ENCODE peak calls at places on chromosomes 4 and X, in four cellular contexts. Y, A, B and L are unnamed samples.
A peak's percentile ranks its signal among the peaks of the same experiment; 100 is the strongest.

GRCh38 chr4:154049457-154050181 is 260.7 kb upstream of the SFRP2 start:
- DNase-seq in Y (peak; percentile 80), A (no peak), B (peak; percentile 73), L (peak; percentile 2)

GRCh38 chr4:54213812-54214211 is 15.3 kb upstream of the PDGFRA start:
- DNase-seq in A (no peak), Y (peak; percentile 79), B (no peak), L (no peak)

GRCh38 chr4:105455182-105455581 is 18.7 kb downstream of the PPA2 start:
- DNase-seq in B (no peak), A (no peak), Y (no peak), L (no peak)

GRCh38 chrX:24231169-24231568 is 81.6 kb downstream of the ZFX start:
- DNase-seq in B (peak; percentile 79), A (no peak), Y (peak; percentile 87), L (peak; percentile 38)

GRCh38 chrX:19179389-19179788 is 57.1 kb upstream of the ADGRG2 start:
- DNase-seq in B (no peak), Y (no peak), A (no peak), L (no peak)

GRCh38 chrX:29299689-29300088 is 712.4 kb downstream of the IL1RAPL1 start:
- DNase-seq in A (no peak), B (no peak), Y (peak; percentile 13), L (no peak)

GRCh38 chr4:12179264-12179616 is 750.5 kb upstream of the HS3ST1 start:
- DNase-seq in A (peak; percentile 17), B (no peak), Y (no peak), L (no peak)

GRCh38 chr4:48139688-48140087 is 5.6 kb upstream of the TXK start:
- DNase-seq in Y (no peak), A (no peak), B (no peak), L (no peak)

GRCh38 chr4:686371-687040 is 2.4 kb downstream of the SLC49A3 start:
- DNase-seq in A (no peak), B (no peak), Y (no peak), L (no peak)

GRCh38 chrX:11447418-11447817 is 154.2 kb downstream of the AMELX start:
- DNase-seq in B (no peak), A (no peak), Y (no peak), L (no peak)

GRCh38 chr4:147160908-147161513 is 215.3 kb upstream of the TTC29 start:
- DNase-seq in Y (peak; percentile 83), A (no peak), B (no peak), L (peak; percentile 19)

GRCh38 chr4:138164218-138164617 is 77.9 kb downstream of the SLC7A11 start:
- DNase-seq in A (no peak), Y (no peak), B (no peak), L (no peak)

GRCh38 chrX:78455901-78456300 is 128.5 kb upstream of the CYSLTR1 start:
- DNase-seq in A (no peak), Y (peak; percentile 55), B (no peak), L (no peak)

GRCh38 chr4:137471461-137471860 is 60.8 kb downstream of the PCDH18 start:
- DNase-seq in B (no peak), Y (peak; percentile 25), A (no peak), L (no peak)

GRCh38 chrX:74535211-74535621 is 79.2 kb downstream of the RLIM start:
- DNase-seq in A (no peak), Y (peak; percentile 63), B (peak; percentile 14), L (no peak)

GRCh38 chrX:49172280-49172780 is 632 bp downstream of the PLP2 start:
- DNase-seq in Y (peak; percentile 62), A (peak; percentile 67), B (no peak), L (no peak)
- H3K4me3 ChIP-seq in Y (peak overlapping the region; percentile 75), A (peak overlapping the region; percentile 75), B (peak overlapping the region; percentile 68), L (peak overlapping the region; percentile 66)

GRCh38 chr4:109728385-109728784 is 1.5 kb downstream of the PLA2G12A start:
- DNase-seq in Y (no peak), A (no peak), B (no peak), L (no peak)
- H3K4me3 ChIP-seq in Y (no peak overlapping the region), A (peak overlapping the region; percentile 85), B (peak overlapping the region; percentile 78), L (peak overlapping the region; percentile 89)

DNA sequence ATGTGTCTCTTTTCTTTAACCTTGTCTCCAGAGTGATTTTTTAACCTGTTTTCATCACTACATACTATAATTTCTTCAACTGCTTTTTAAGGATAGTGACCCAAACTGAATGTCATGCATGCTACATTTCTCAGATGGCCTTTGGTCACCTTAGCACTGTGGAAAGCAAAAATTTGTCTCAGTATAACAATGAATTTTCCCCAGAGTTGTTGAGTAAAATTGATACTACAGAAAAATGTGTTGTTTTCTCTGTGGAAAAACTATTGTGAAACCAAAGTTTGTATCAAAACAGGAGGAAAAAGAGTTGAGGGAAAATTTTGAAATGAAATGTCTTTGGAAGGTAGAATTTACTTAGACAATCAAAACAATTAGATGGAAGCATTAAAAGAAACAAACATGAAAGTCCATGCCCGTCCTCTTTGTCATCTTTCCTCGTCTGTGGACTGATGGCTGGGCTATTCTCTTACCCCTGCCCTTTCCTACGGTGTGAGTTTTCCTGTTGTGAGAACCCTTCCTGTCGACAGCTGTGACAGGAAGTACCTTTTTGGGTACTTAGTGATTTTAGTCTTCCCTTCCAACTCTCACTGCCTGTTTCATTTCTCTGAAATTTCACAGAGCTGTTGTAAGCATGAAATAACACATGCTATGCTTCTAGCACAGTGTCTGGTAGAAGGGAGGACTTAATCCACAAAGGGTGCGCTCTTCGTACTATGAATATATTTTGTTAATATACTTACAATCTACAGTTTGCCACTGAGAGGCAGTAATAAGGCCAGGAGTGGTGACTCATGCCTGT is 50.8 kb downstream of the LRP2BP start:
- DNase-seq in Y (peak; percentile 35), A (no peak), B (no peak), L (no peak)
- H3K4me3 ChIP-seq in Y (no peak overlapping the region), A (no peak overlapping the region), B (no peak overlapping the region), L (no peak overlapping the region)

GRCh38 chr4:121072080-121072835 is at the start of gene NDNF:
- DNase-seq in Y (peak; percentile 31), B (no peak), A (peak; percentile 46), L (no peak)
- H3K4me3 ChIP-seq in Y (peak within 1 kb of the TSS; percentile 48), B (peak within 1 kb of the TSS; percentile 59), A (peak within 1 kb of the TSS; percentile 80), L (peak within 1 kb of the TSS; percentile 57)

GRCh38 chr4:16977081-16977480 is 78.6 kb upstream of the LDB2 start:
- DNase-seq in A (no peak), Y (no peak), B (no peak), L (no peak)
- H3K4me3 ChIP-seq in A (no peak overlapping the region), Y (no peak overlapping the region), B (no peak overlapping the region), L (no peak overlapping the region)

DNA sequence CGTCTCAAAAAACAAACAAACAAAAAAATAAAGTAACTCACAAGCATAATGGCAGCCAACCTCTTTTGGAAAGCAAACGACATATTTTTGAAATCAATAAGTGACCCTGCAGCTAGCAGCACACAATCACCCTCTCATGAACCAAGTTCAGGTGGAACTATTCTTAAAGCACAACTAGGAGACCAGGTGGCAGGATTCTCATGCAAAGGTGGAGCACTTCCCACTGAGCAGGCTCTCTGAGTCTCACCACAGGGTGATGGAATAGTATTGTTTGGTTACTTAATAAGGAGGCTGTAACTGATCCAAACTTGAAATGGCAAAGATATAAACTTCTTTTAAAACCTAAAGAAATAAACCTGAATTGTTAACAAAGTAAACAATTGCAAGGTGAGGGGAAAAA is 1293.1 kb downstream of the PCDH19 start:
- DNase-seq in Y (no peak), A (no peak), B (no peak), L (no peak)
- H3K4me3 ChIP-seq in Y (no peak overlapping the region), A (no peak overlapping the region), B (no peak overlapping the region), L (no peak overlapping the region)

GRCh38 chrX:137568741-137569469 is 3.0 kb downstream of the ZIC3 start:
- DNase-seq in A (no peak), B (no peak), Y (no peak), L (no peak)
- H3K4me3 ChIP-seq in A (no peak overlapping the region), B (no peak overlapping the region), Y (no peak overlapping the region), L (no peak overlapping the region)

GRCh38 chrX:125826774-125827451 is 339.2 kb downstream of the DCAF12L2 start:
- DNase-seq in A (no peak), Y (no peak), B (no peak), L (no peak)
- H3K4me3 ChIP-seq in A (no peak overlapping the region), Y (no peak overlapping the region), B (no peak overlapping the region), L (no peak overlapping the region)

GRCh38 chr4:17324431-17324830 is 187.5 kb downstream of the QDPR start:
- DNase-seq in A (no peak), Y (peak; percentile 69), B (peak; percentile 11), L (peak; percentile 9)
- H3K4me3 ChIP-seq in A (peak overlapping the region; percentile 15), Y (no peak overlapping the region), B (no peak overlapping the region), L (no peak overlapping the region)